ENCODE peak calls at places on chromosomes 1 and 21, in four cellular contexts. N is HepG2, J is GM12878, F is K562. Z is an unnamed sample.

GRCh38 chr21:39137248-39138186 is 45.7 kb downstream of the PSMG1 start:
- DNase-seq in F (peak; percentile 32), N (peak; percentile 43), J (no peak), Z (peak; percentile 28)

GRCh38 chr1:210653771-210654170 is 325.1 kb downstream of the HHAT start:
- DNase-seq in N (no peak), J (peak; percentile 13), F (no peak), Z (no peak)

GRCh38 chr1:2228157-2228594 is at the start of gene SKI:
- DNase-seq in N (no peak), F (peak; percentile 81), J (no peak), Z (no peak)

GRCh38 chr1:63731117-63732043 is 42.4 kb upstream of the ROR1 start:
- DNase-seq in N (no peak), J (no peak), F (no peak), Z (peak; percentile 76)

GRCh38 chr1:209884249-209884648 is 53.8 kb upstream of the SYT14 start:
- DNase-seq in N (no peak), F (no peak), J (no peak), Z (no peak)

GRCh38 chr1:151976868-151977267 is 16.8 kb downstream of the S100A10 start:
- DNase-seq in F (no peak), N (no peak), J (no peak), Z (peak; percentile 62)

GRCh38 chr1:175530167-175530566 is 213.2 kb downstream of the TNR start:
- DNase-seq in J (no peak), F (no peak), N (no peak), Z (no peak)

GRCh38 chr1:208820600-208821232 is 576.5 kb upstream of the PLXNA2 start:
- DNase-seq in J (no peak), F (no peak), N (no peak), Z (no peak)

GRCh38 chr1:196861429-196861828 is 26.4 kb upstream of the CFHR4 start:
- DNase-seq in J (no peak), N (no peak), F (no peak), Z (no peak)

GRCh38 chr1:25608488-25609178 is 8.0 kb upstream of the MAN1C1 start:
- DNase-seq in F (peak; percentile 82), N (peak; percentile 62), J (peak; percentile 38), Z (peak; percentile 64)

GRCh38 chr1:24080131-24080530 is 31.8 kb downstream of the MYOM3 start:
- DNase-seq in N (no peak), F (no peak), J (no peak), Z (no peak)

GRCh38 chr1:108852141-108852540 is 4.8 kb downstream of the AKNAD1 start:
- DNase-seq in J (no peak), F (no peak), N (no peak), Z (no peak)

GRCh38 chr1:165562576-165562975 is 18.8 kb downstream of the LRRC52 start:
- DNase-seq in J (no peak), N (no peak), F (no peak), Z (no peak)

GRCh38 chr1:57800341-57800740 is 376.5 kb upstream of the DAB1 start:
- DNase-seq in N (no peak), J (no peak), F (no peak), Z (no peak)

GRCh38 chr1:170530972-170531757 is 801 bp upstream of the GORAB start:
- DNase-seq in N (no peak), F (no peak), J (no peak), Z (no peak)

GRCh38 chr1:244050835-244051444 is at the start of gene ZBTB18:
- DNase-seq in J (no peak), F (no peak), N (no peak), Z (no peak)

GRCh38 chr1:43776043-43776761 is 68.9 kb downstream of the ST3GAL3 start:
- DNase-seq in N (no peak), F (no peak), J (no peak), Z (peak; percentile 21)

GRCh38 chr1:183159960-183160359 is 26.1 kb upstream of the LAMC2 start:
- DNase-seq in N (no peak), J (no peak), F (no peak), Z (peak; percentile 84)

GRCh38 chr1:7810395-7810794 is 26.3 kb downstream of the PER3 start:
- DNase-seq in N (no peak), J (no peak), F (peak; percentile 54), Z (peak; percentile 5)

GRCh38 chr1:60581455-60582220 is 500.7 kb upstream of the NFIA start:
- DNase-seq in F (no peak), J (no peak), N (no peak), Z (no peak)

DNA sequence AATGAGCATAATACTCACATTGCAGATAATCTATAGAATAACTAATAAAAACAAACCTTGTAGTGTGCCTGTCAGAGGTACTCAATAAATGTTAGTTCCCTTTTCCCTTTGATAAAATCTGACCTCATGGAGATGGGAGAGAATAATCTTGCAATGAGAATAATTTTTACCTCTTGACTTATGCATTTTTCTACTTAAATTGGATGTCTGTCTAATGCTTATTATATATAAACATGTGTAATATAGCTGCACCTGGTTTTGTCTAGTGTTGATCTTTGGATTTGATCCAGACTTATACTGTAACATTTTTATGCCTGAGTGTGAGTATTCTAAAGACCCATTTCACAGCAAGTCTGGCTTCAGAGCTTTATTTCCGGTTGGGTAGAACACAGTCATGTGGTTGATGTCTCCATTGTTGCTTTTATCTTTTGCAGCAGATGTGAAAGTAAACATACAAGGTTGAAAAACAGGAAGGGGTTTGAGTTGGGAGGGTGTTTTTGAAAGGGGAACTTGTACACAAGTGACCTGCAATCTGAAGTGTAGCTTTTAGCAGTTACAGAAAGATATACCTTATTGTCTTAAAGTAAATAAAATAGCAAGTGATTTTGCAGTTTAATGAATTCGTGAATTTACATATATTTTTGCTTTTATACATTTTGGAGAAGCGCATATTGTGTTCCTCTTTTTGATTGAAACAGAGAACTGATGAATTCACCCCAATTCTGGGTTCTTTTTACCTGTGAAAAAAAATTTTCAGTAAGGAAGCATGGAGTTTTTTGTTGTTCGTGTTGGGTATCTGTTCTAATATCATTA is 12.5 kb downstream of the EPB41 start:
- DNase-seq in N (peak; percentile 80), J (peak; percentile 91), F (peak; percentile 64), Z (no peak)
- TF ChIP-seq RFX5 in N (no peak), J (no peak), F (no peak), Z (no peak)

DNA sequence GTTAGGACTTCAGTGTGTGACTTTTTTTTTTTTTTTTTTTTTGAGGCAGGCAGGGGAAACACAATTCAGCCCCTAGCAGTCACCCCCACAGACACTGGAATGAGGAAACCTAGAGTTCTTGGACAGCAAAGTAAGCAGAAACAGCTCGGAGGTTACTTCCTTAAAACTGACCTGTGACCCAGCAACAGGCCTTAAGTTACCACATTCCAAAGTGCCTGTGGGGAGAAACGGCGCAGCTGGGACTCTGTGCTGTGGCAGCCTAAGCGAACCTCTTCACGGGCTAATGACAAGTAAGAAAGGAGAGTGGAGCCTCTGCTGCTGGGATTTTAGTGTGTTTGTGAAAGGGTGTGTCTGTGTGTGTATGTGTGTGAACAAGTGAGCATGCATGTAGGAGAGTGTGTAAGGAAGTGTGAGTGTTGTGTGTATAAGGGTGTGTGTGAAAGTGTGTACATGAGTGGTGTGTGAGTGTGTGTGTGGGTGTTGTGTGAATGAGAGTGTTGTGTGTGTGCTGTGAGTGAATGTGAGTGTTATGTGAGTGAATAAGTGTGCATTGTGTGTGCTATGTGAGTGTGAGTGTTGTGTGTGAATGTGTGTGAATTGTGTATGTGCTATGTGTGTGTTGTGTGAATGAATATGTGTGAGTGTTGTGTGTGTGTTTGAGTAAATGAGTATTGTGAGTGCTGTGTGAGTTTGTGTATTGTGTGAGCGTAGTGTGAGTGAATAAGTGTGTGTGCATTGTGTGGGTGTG is 180.8 kb downstream of the BRINP2 start:
- DNase-seq in N (no peak), J (no peak), F (no peak), Z (no peak)
- TF ChIP-seq MYC in N (no peak), J (no peak), F (no peak), Z (no peak)

DNA sequence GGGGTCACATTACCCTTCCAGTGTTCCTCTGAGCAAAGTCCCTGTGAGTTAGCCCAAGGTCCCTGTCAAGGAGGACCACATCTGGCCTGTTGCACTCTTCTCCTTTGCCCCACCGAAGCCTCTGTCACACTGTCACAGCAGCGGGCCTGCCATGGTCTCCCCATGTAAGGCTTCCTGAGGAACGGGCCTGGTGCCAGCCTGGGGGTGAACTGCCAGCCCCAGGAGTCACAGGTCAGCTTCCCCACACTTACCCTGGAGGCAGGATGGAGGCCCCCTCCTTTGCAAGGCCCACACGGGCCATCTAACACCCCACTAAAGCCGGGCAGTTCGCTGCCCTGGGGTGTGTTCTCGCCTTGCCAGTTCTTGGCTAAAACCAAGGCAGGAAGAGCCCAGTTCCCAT is 14.1 kb downstream of the TNFRSF1B start:
- DNase-seq in N (no peak), J (no peak), F (no peak), Z (no peak)
- H3K27ac ChIP-seq in N (no peak overlapping the region), J (no peak overlapping the region), F (no peak overlapping the region), Z (no peak overlapping the region)

GRCh38 chr1:228373004-228373680 is 33.5 kb downstream of the TRIM11 start:
- DNase-seq in F (no peak), J (no peak), N (no peak), Z (no peak)

GRCh38 chr1:228370941-228371740 is 35.5 kb downstream of the TRIM11 start:
- DNase-seq in N (no peak), J (no peak), F (no peak), Z (no peak)

GRCh38 chr1:228373681-228374571 is 32.7 kb downstream of the TRIM11 start:
- DNase-seq in J (no peak), F (no peak), N (no peak), Z (no peak)

GRCh38 chr1:228371741-228372182 is 34.9 kb downstream of the TRIM11 start:
- DNase-seq in J (no peak), N (no peak), F (no peak), Z (no peak)

DNA sequence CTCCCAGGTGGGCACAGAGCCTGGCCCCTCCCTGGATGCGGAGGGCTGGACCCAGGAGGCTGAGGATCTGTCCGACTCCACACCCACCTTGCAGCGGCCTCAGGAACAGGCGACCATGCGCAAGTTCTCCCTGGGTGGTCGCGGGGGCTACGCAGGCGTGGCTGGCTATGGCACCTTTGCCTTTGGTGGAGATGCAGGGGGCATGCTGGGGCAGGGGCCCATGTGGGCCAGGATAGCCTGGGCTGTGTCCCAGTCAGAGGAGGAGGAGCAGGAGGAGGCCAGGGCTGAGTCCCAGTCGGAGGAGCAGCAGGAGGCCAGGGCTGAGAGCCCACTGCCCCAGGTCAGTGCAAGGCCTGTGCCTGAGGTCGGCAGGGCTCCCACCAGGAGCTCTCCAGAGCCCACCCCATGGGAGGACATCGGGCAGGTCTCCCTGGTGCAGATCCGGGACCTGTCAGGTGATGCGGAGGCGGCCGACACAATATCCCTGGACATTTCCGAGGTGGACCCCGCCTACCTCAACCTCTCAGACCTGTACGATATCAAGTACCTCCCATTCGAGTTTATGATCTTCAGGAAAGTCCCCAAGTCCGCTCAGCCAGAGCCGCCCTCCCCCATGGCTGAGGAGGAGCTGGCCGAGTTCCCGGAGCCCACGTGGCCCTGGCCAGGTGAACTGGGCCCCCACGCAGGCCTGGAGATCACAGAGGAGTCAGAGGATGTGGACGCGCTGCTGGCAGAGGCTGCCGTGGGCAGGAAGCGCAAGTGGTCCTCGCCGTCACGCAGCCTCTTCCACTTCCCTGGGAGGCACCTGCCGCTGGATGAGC is 34.2 kb downstream of the TRIM11 start:
- DNase-seq in J (no peak), N (no peak), F (peak; percentile 74), Z (no peak)
- TF ChIP-seq RFX5 in J (no peak), N (no peak), F (no peak), Z (no peak)

GRCh38 chr1:5390497-5390896 is 601.7 kb downstream of the NPHP4 start:
- DNase-seq in F (no peak), J (no peak), N (no peak), Z (no peak)

GRCh38 chr1:5394111-5394510 is 598.1 kb downstream of the NPHP4 start:
- DNase-seq in F (no peak), N (no peak), J (no peak), Z (no peak)

GRCh38 chr1:5393591-5393990 is 598.6 kb downstream of the NPHP4 start:
- DNase-seq in J (no peak), F (no peak), N (no peak), Z (no peak)

GRCh38 chr1:5391725-5392124 is 600.5 kb downstream of the NPHP4 start:
- DNase-seq in F (no peak), N (no peak), J (no peak), Z (no peak)

GRCh38 chr1:5393146-5393545 is 599.1 kb downstream of the NPHP4 start:
- DNase-seq in J (no peak), F (no peak), N (no peak), Z (no peak)
- TF ChIP-seq MYC in J (no peak), F (no peak), N (no peak), Z (no peak)